ENCODE peak calls at places on chromosomes 4 and X, in seven cellular contexts. D, E, B, O, P, J and V are unnamed samples.

GRCh38 chr4:105709081-105709450 is 482 bp downstream of the GSTCD start:
- DNase-seq in E (peak), P (peak), J (no peak), B (no peak), O (no peak), D (no peak), V (no peak)

GRCh38 chr4:128653514-128654420 is 155.7 kb upstream of the JADE1 start:
- DNase-seq in B (no peak), P (no peak), D (no peak), J (peak), O (peak), E (no peak), V (no peak)

GRCh38 chrX:4528247-4528646 is 814.8 kb upstream of the PRKX start:
- DNase-seq in D (no peak), E (no peak), B (no peak), P (no peak), J (no peak), O (no peak), V (no peak)

GRCh38 chr4:72954811-72955210 is 114.7 kb downstream of the COX18 start:
- DNase-seq in D (no peak), P (no peak), E (no peak), O (no peak), J (no peak), B (no peak), V (no peak)

GRCh38 chr4:78298618-78299017 is 241.5 kb downstream of the FRAS1 start:
- DNase-seq in O (no peak), B (no peak), D (no peak), P (no peak), J (no peak), E (no peak), V (no peak)

GRCh38 chr4:124243671-124244366 is 468.7 kb downstream of the ANKRD50 start:
- DNase-seq in J (no peak), D (no peak), O (no peak), E (no peak), P (no peak), B (no peak), V (no peak)

GRCh38 chrX:130083656-130084382 is 26.5 kb downstream of the ELF4 start:
- DNase-seq in D (no peak), P (no peak), J (no peak), O (no peak), E (no peak), B (no peak), V (peak)

GRCh38 chr4:156686120-156686519 is 285.5 kb downstream of the PDGFC start:
- DNase-seq in D (no peak), O (no peak), B (no peak), J (no peak), E (peak), P (no peak), V (no peak)

GRCh38 chrX:275967-276587 is 5.1 kb upstream of the PLCXD1 start:
- DNase-seq in O (peak), J (no peak), D (no peak), B (peak), E (peak), P (peak), V (peak)

GRCh38 chr4:7640136-7640535 is 205.4 kb upstream of the PSAPL1 start:
- DNase-seq in O (no peak), J (no peak), E (no peak), P (no peak), B (no peak), D (no peak), V (no peak)

GRCh38 chrX:20654596-20655106 is 387.9 kb upstream of the RPS6KA3 start:
- DNase-seq in E (no peak), J (no peak), B (no peak), P (no peak), D (no peak), O (no peak), V (no peak)

GRCh38 chr4:6195602-6196319 is 4.6 kb downstream of the JAKMIP1 start:
- DNase-seq in P (no peak), O (no peak), B (no peak), D (no peak), J (no peak), E (no peak), V (peak)

GRCh38 chrX:121008920-121009319 is 23.4 kb upstream of the CT47A1 start:
- DNase-seq in B (no peak), E (no peak), D (no peak), P (no peak), O (no peak), J (no peak), V (no peak)

GRCh38 chrX:151920530-151920929 is 7.8 kb downstream of the MAGEA4 start:
- DNase-seq in P (no peak), J (no peak), D (no peak), E (no peak), O (no peak), B (no peak), V (no peak)

GRCh38 chrX:23764183-23764582 is 18.8 kb upstream of the SAT1 start:
- DNase-seq in O (no peak), D (no peak), P (no peak), J (no peak), B (no peak), E (no peak), V (no peak)

GRCh38 chrX:574830-575229 is 55.8 kb upstream of the SHOX start:
- DNase-seq in E (no peak), B (no peak), D (no peak), O (peak), P (no peak), J (no peak), V (no peak)

GRCh38 chr4:67052981-67053380 is 492.3 kb downstream of the CENPC start:
- DNase-seq in J (no peak), O (no peak), E (no peak), B (no peak), P (no peak), D (no peak), V (no peak)

GRCh38 chrX:2693526-2694002 is 2.5 kb downstream of the CD99 start:
- DNase-seq in J (no peak), P (no peak), B (no peak), E (no peak), O (no peak), D (no peak), V (peak)

GRCh38 chr4:143375326-143376073 is 38.8 kb downstream of the GAB1 start:
- DNase-seq in D (no peak), E (peak), J (peak), B (no peak), P (no peak), O (peak), V (no peak)

GRCh38 chrX:63282828-63283227 is 68.3 kb downstream of the SPIN4 start:
- DNase-seq in O (no peak), D (no peak), J (no peak), E (no peak), B (no peak), P (no peak), V (no peak)

GRCh38 chr4:99324978-99325377 is 3.8 kb upstream of the ADH1B start:
- DNase-seq in P (no peak), O (peak), B (no peak), J (no peak), E (no peak), D (no peak), V (no peak)

GRCh38 chrX:103453655-103454054 is 65.6 kb downstream of the RAB40A start:
- DNase-seq in P (no peak), B (no peak), E (no peak), O (no peak), J (no peak), D (no peak), V (no peak)

GRCh38 chr4:157151711-157152110 is 68.8 kb upstream of the GRIA2 start:
- DNase-seq in P (no peak), E (no peak), D (no peak), J (no peak), O (no peak), B (no peak), V (no peak)

GRCh38 chr4:174757736-174758135 is 71.3 kb downstream of the GLRA3 start:
- DNase-seq in D (no peak), E (no peak), J (no peak), P (no peak), O (no peak), B (no peak), V (no peak)

GRCh38 chrX:29231800-29232199 is 644.6 kb downstream of the IL1RAPL1 start:
- DNase-seq in O (no peak), P (no peak), D (no peak), B (no peak), J (no peak), E (peak), V (no peak)

GRCh38 chrX:51144828-51145442 is 187.7 kb upstream of the NUDT10 start:
- DNase-seq in O (peak), D (no peak), J (no peak), E (peak), B (peak), P (no peak), V (peak)